ENCODE peak calls at places on chromosome 17, in five cellular contexts. One of them, this sample, is unnamed.

GRCh38 chr17:27224526-27225315 is 69.2 kb upstream of the WSB1 start:
- DNase-seq in A549: no peak
- DNase-seq in heart left ventricle: no peak
- DNase-seq in Peyer's patch: no peak
- DNase-seq in HCT116: no peak
- DNase-seq in this sample: no peak

GRCh38 chr17:60864674-60865080 is 187.0 kb downstream of the BCAS3 start:
- DNase-seq in A549: no peak
- DNase-seq in heart left ventricle: no peak
- DNase-seq in Peyer's patch: no peak
- DNase-seq in HCT116: no peak
- DNase-seq in this sample: no peak

GRCh38 chr17:27206447-27206846 is 87.5 kb upstream of the WSB1 start:
- DNase-seq in A549: no peak
- DNase-seq in heart left ventricle: no peak
- DNase-seq in Peyer's patch: no peak
- DNase-seq in HCT116: peak; percentile 23
- DNase-seq in this sample: no peak

GRCh38 chr17:11671151-11671550 is 72.9 kb downstream of the DNAH9 start:
- DNase-seq in A549: no peak
- DNase-seq in heart left ventricle: no peak
- DNase-seq in Peyer's patch: no peak
- DNase-seq in HCT116: no peak
- DNase-seq in this sample: no peak

GRCh38 chr17:44941712-44942331 is 5.8 kb downstream of the KIF18B start:
- DNase-seq in A549: peak; percentile 62
- DNase-seq in heart left ventricle: no peak
- DNase-seq in Peyer's patch: no peak
- DNase-seq in HCT116: no peak
- DNase-seq in this sample: no peak

GRCh38 chr17:57255776-57256681 is at the start of gene MSI2:
- DNase-seq in A549: peak; percentile 68
- DNase-seq in heart left ventricle: peak; percentile 97
- DNase-seq in Peyer's patch: peak; percentile 90
- DNase-seq in HCT116: peak; percentile 75
- DNase-seq in this sample: peak; percentile 97

GRCh38 chr17:30222741-30223175 is 12.7 kb downstream of the SLC6A4 start:
- DNase-seq in A549: no peak
- DNase-seq in heart left ventricle: no peak
- DNase-seq in Peyer's patch: peak; percentile 76
- DNase-seq in HCT116: no peak
- DNase-seq in this sample: peak; percentile 56

GRCh38 chr17:48567209-48567608 is 10.9 kb downstream of the HOXB4 start:
- DNase-seq in A549: no peak
- DNase-seq in heart left ventricle: no peak
- DNase-seq in Peyer's patch: peak; percentile 74
- DNase-seq in HCT116: no peak
- DNase-seq in this sample: no peak

GRCh38 chr17:33241390-33241789 is 51.7 kb downstream of the ASIC2 start:
- DNase-seq in A549: peak; percentile 33
- DNase-seq in heart left ventricle: no peak
- DNase-seq in Peyer's patch: no peak
- DNase-seq in HCT116: no peak
- DNase-seq in this sample: no peak

GRCh38 chr17:71975998-71976649 is 144.7 kb upstream of the SOX9 start:
- DNase-seq in A549: peak; percentile 86
- DNase-seq in heart left ventricle: peak; percentile 87
- DNase-seq in Peyer's patch: peak; percentile 67
- DNase-seq in HCT116: no peak
- DNase-seq in this sample: no peak

GRCh38 chr17:6713130-6713917 is at the start of gene SLC13A5:
- DNase-seq in A549: peak; percentile 85
- DNase-seq in heart left ventricle: no peak
- DNase-seq in Peyer's patch: no peak
- DNase-seq in HCT116: no peak
- DNase-seq in this sample: peak; percentile 81

GRCh38 chr17:7119314-7119713 is 4.7 kb upstream of the ASGR2 start:
- DNase-seq in A549: no peak
- DNase-seq in heart left ventricle: no peak
- DNase-seq in Peyer's patch: peak; percentile 28
- DNase-seq in HCT116: no peak
- DNase-seq in this sample: no peak

GRCh38 chr17:77875881-77876509 is 82.5 kb upstream of the TNRC6C start:
- DNase-seq in A549: peak; percentile 60
- DNase-seq in heart left ventricle: no peak
- DNase-seq in Peyer's patch: no peak
- DNase-seq in HCT116: peak; percentile 75
- DNase-seq in this sample: no peak

GRCh38 chr17:77879226-77879895 is 79.1 kb upstream of the TNRC6C start:
- DNase-seq in A549: no peak
- DNase-seq in heart left ventricle: no peak
- DNase-seq in Peyer's patch: no peak
- DNase-seq in HCT116: no peak
- DNase-seq in this sample: no peak

GRCh38 chr17:77877674-77878355 is 80.7 kb upstream of the TNRC6C start:
- DNase-seq in A549: no peak
- DNase-seq in heart left ventricle: no peak
- DNase-seq in Peyer's patch: no peak
- DNase-seq in HCT116: no peak
- DNase-seq in this sample: no peak

GRCh38 chr17:77875051-77875780 is 83.3 kb upstream of the TNRC6C start:
- DNase-seq in A549: no peak
- DNase-seq in heart left ventricle: no peak
- DNase-seq in Peyer's patch: no peak
- DNase-seq in HCT116: no peak
- DNase-seq in this sample: no peak

DNA sequence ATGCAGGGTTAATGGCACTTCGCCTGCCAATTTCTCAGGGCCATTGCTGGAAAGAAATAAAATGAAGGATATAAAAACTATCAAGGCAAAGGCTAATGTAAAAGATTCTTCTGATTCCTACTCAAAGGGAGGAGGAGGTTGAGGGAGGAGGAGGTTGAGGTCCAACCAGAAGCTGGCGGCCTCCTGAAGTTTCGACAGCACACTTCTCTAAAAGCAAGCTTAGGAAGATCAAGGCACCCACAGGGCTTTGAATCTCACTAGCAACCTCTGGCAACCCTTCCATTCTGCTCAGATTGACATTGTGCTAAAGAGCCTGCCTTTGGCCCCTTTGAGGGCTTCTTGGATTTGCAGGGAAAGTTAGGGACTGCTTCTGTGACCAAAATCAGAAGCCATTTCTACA is 81.5 kb upstream of the TNRC6C start:
- DNase-seq in A549: no peak
- DNase-seq in heart left ventricle: no peak
- DNase-seq in Peyer's patch: no peak
- DNase-seq in HCT116: no peak
- DNase-seq in this sample: no peak
- H3K4me1 ChIP-seq in A549: no peaks in the 10 kb centered on the region
- H3K4me1 ChIP-seq in heart left ventricle: peaks cover 23% of the 10 kb centered on the region
- H3K4me1 ChIP-seq in Peyer's patch: peaks cover 13% of the 10 kb centered on the region
- H3K4me1 ChIP-seq in HCT116: peaks cover 27% of the 10 kb centered on the region
- H3K4me1 ChIP-seq in this sample: peaks cover 11% of the 10 kb centered on the region

GRCh38 chr17:14510136-14510535 is 209.3 kb downstream of the HS3ST3B1 start:
- DNase-seq in A549: no peak
- DNase-seq in heart left ventricle: no peak
- DNase-seq in Peyer's patch: no peak
- DNase-seq in HCT116: no peak
- DNase-seq in this sample: no peak

GRCh38 chr17:14513835-14514234 is 213.0 kb downstream of the HS3ST3B1 start:
- DNase-seq in A549: no peak
- DNase-seq in heart left ventricle: no peak
- DNase-seq in Peyer's patch: no peak
- DNase-seq in HCT116: no peak
- DNase-seq in this sample: no peak

GRCh38 chr17:14506364-14506763 is 205.5 kb downstream of the HS3ST3B1 start:
- DNase-seq in A549: no peak
- DNase-seq in heart left ventricle: no peak
- DNase-seq in Peyer's patch: no peak
- DNase-seq in HCT116: no peak
- DNase-seq in this sample: no peak

DNA sequence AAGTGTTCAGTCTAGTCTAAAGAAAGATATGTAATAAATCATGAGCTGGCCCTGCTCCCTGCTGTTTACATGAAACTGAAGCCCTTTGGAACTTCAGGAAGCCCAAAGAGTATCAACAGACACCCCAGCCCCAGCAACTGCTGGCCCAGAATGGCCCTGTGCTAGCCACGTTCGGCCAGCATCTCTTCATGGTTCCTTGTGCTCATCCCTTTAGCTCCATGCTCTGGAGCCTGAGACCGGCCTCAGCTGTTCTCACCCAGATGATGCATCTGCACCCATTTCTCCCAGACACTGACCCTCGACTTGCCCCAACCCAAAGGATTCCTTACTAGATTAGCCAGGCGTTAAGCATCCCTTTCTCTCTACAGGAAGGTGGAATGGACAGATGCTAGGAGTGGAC is 207.3 kb downstream of the HS3ST3B1 start:
- DNase-seq in A549: no peak
- DNase-seq in heart left ventricle: no peak
- DNase-seq in Peyer's patch: no peak
- DNase-seq in HCT116: no peak
- DNase-seq in this sample: no peak
- TF ChIP-seq POLR2A in A549: no peak
- TF ChIP-seq POLR2A in heart left ventricle: no peak
- TF ChIP-seq POLR2A in Peyer's patch: no peak
- TF ChIP-seq POLR2A in HCT116: no peak
- TF ChIP-seq POLR2A in this sample: no peak

GRCh38 chr17:17110520-17110919 is 68.3 kb downstream of the MPRIP start:
- DNase-seq in A549: no peak
- DNase-seq in heart left ventricle: no peak
- DNase-seq in Peyer's patch: no peak
- DNase-seq in HCT116: no peak
- DNase-seq in this sample: no peak
- H3K4me1 ChIP-seq in A549: peaks cover 96% of the 10 kb centered on the region
- H3K4me1 ChIP-seq in heart left ventricle: peaks cover 99% of the 10 kb centered on the region
- H3K4me1 ChIP-seq in Peyer's patch: peaks cover 61% of the 10 kb centered on the region
- H3K4me1 ChIP-seq in HCT116: peaks cover 37% of the 10 kb centered on the region
- H3K4me1 ChIP-seq in this sample: peaks cover 80% of the 10 kb centered on the region

GRCh38 chr17:32142038-32142856 is at the start of gene RHOT1:
- DNase-seq in A549: peak; percentile 87
- DNase-seq in heart left ventricle: peak; percentile 78
- DNase-seq in Peyer's patch: peak; percentile 85
- DNase-seq in HCT116: peak; percentile 67
- DNase-seq in this sample: peak; percentile 97
- TF ChIP-seq POLR2A in A549: peak; percentile 51
- TF ChIP-seq POLR2A in heart left ventricle: peak; percentile 29
- TF ChIP-seq POLR2A in Peyer's patch: no peak
- TF ChIP-seq POLR2A in HCT116: no peak
- TF ChIP-seq POLR2A in this sample: peak; percentile 73

GRCh38 chr17:83096401-83097220 is 17.2 kb downstream of the METRNL start:
- DNase-seq in A549: no peak
- DNase-seq in heart left ventricle: no peak
- DNase-seq in Peyer's patch: peak; percentile 55
- DNase-seq in HCT116: no peak
- DNase-seq in this sample: no peak

GRCh38 chr17:83099086-83099540 is 19.7 kb downstream of the METRNL start:
- DNase-seq in A549: no peak
- DNase-seq in heart left ventricle: no peak
- DNase-seq in Peyer's patch: no peak
- DNase-seq in HCT116: no peak
- DNase-seq in this sample: no peak

GRCh38 chr17:83098241-83099085 is 19.1 kb downstream of the METRNL start:
- DNase-seq in A549: no peak
- DNase-seq in heart left ventricle: no peak
- DNase-seq in Peyer's patch: peak; percentile 67
- DNase-seq in HCT116: no peak
- DNase-seq in this sample: no peak

GRCh38 chr17:83099570-83100181 is 20.3 kb downstream of the METRNL start:
- DNase-seq in A549: no peak
- DNase-seq in heart left ventricle: peak; percentile 75
- DNase-seq in Peyer's patch: peak; percentile 60
- DNase-seq in HCT116: no peak
- DNase-seq in this sample: no peak

DNA sequence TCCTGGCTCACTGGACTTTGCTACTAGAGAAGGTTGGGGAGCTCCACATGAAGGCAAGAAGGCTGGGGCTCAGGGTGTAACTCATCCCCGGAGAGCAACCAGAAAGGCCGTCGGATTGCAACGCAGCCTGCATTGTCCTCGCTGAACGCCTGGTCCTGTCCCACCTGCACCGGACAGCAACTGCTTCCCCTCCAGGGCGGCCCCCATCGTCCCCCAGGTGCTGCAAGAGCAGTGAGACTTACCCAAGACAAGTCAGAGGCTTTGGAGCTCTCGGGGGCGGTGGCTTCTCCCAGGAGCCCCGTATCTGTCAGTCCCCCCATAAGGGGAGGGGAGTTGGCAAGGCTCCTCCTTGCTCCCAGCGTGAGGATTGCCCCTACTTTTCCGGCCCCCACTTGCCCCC is 18.4 kb downstream of the METRNL start:
- DNase-seq in A549: no peak
- DNase-seq in heart left ventricle: no peak
- DNase-seq in Peyer's patch: peak; percentile 53
- DNase-seq in HCT116: no peak
- DNase-seq in this sample: no peak
- H3K4me1 ChIP-seq in A549: peaks cover 10% of the 10 kb centered on the region
- H3K4me1 ChIP-seq in heart left ventricle: peaks cover 42% of the 10 kb centered on the region
- H3K4me1 ChIP-seq in Peyer's patch: peaks cover 46% of the 10 kb centered on the region
- H3K4me1 ChIP-seq in HCT116: peaks cover 25% of the 10 kb centered on the region
- H3K4me1 ChIP-seq in this sample: peaks cover 28% of the 10 kb centered on the region

DNA sequence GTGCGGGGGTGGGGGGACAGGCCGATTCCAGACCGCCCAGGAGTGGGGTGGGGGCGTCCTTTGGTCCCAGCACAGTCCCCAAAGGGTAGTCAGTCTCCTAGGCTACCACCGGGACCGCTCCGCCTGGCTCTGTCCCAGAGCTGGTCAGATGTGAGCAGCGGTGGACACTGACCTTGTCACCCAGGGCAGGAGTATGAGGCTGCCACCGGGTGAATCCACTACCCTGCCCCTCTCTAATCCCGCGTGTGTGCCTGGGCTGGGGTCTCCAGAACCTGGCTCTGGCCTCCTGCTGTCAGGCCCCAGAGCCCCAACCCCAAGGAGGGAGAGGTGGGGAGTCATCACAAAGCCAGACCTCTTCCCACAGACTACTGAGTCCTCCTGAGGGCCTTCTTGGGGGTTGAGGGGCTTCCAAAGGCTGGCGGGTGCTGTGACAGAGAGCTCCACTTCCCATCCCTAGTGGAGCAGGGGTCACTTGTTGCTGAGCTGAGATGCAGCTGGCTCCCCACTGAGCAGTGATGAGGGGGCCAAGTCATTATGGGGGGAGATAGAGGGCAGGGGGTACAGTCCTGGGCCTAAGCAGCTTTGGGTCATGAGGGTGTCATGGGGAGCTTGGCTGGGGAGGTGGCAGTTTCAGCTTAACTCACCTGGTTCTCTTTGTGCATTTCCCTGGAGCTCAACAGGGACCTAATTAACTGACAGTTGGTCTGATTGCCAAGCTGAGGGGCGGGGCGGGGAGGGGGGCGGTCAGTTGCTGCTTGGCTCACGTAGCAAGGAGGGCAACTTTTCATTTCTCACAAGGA is 1.2 kb downstream of the PPP1R1B start:
- DNase-seq in A549: no peak
- DNase-seq in heart left ventricle: no peak
- DNase-seq in Peyer's patch: peak; percentile 76
- DNase-seq in HCT116: no peak
- DNase-seq in this sample: no peak
- TF ChIP-seq POLR2A in A549: no peak
- TF ChIP-seq POLR2A in heart left ventricle: no peak
- TF ChIP-seq POLR2A in Peyer's patch: peak; percentile 20
- TF ChIP-seq POLR2A in HCT116: no peak
- TF ChIP-seq POLR2A in this sample: no peak

This sample was measured in upper lobe of left lung.